ENCODE peak calls at places on chromosomes 3 and 15, in seven cellular contexts. J, B, H, R, L, O and F are unnamed samples.

GRCh38 chr3:169243122-169243521 is 420.4 kb downstream of the MECOM start:
- DNase-seq in J (no peak), B (no peak), H (no peak), R (no peak), L (no peak), O (peak), F (no peak)

GRCh38 chr15:66027268-66027806 is 158.0 kb downstream of the RAB11A start:
- DNase-seq in J (no peak), B (no peak), H (no peak), R (no peak), L (peak), O (peak), F (no peak)

GRCh38 chr3:71060536-71060935 is 523.0 kb downstream of the FOXP1 start:
- DNase-seq in J (no peak), B (no peak), H (no peak), R (no peak), L (no peak), O (no peak), F (no peak)

GRCh38 chr15:61198722-61199121 is 30.4 kb downstream of the RORA start:
- DNase-seq in J (no peak), B (no peak), H (no peak), R (no peak), L (no peak), O (no peak), F (no peak)

GRCh38 chr3:58018892-58019291 is 10.7 kb downstream of the FLNB start:
- DNase-seq in J (no peak), B (no peak), H (no peak), R (no peak), L (no peak), O (peak), F (no peak)

GRCh38 chr3:133301731-133302130 is 98.1 kb upstream of the BFSP2 start:
- DNase-seq in J (no peak), B (no peak), H (no peak), R (no peak), L (no peak), O (no peak), F (no peak)

GRCh38 chr3:126659915-126660886 is 5.3 kb upstream of the TXNRD3 start:
- DNase-seq in J (no peak), B (no peak), H (no peak), R (no peak), L (peak), O (peak), F (no peak)

GRCh38 chr3:43638594-43639447 is 17.0 kb upstream of the ANO10 start:
- DNase-seq in J (no peak), B (peak), H (no peak), R (peak), L (peak), O (peak), F (peak)

GRCh38 chr3:30299674-30300423 is 306.6 kb upstream of the TGFBR2 start:
- DNase-seq in J (no peak), B (no peak), H (no peak), R (no peak), L (no peak), O (peak), F (no peak)

GRCh38 chr15:48796930-48797329 is 13.9 kb downstream of the CEP152 start:
- DNase-seq in J (no peak), B (no peak), H (no peak), R (no peak), L (peak), O (peak), F (no peak)

GRCh38 chr3:58471025-58471887 is 20.6 kb upstream of the KCTD6 start:
- DNase-seq in J (no peak), B (no peak), H (peak), R (peak), L (peak), O (peak), F (peak)

GRCh38 chr15:50251638-50252182 is 13.8 kb downstream of the HDC start:
- DNase-seq in J (no peak), B (no peak), H (no peak), R (no peak), L (peak), O (no peak), F (no peak)

GRCh38 chr15:53576841-53577240 is 182.6 kb downstream of the WDR72 start:
- DNase-seq in J (no peak), B (no peak), H (no peak), R (no peak), L (no peak), O (no peak), F (no peak)

GRCh38 chr3:73835945-73836344 is 211.2 kb upstream of the PDZRN3 start:
- DNase-seq in J (no peak), B (no peak), H (no peak), R (no peak), L (no peak), O (no peak), F (no peak)

GRCh38 chr15:33852570-33852969 is 115.7 kb upstream of the CHRM5 start:
- DNase-seq in J (no peak), B (no peak), H (no peak), R (no peak), L (peak), O (peak), F (no peak)

GRCh38 chr3:65083240-65083639 is 395.4 kb upstream of the ADAMTS9 start:
- DNase-seq in J (no peak), B (no peak), H (no peak), R (no peak), L (no peak), O (no peak), F (no peak)